ENCODE peak calls at places on chromosomes 3 and 15, in four cellular contexts. One of them, this sample, is unnamed.

GRCh38 chr15:92062505-92062904 is 209.0 kb downstream of the SLCO3A1 start:
- DNase-seq in left ventricle myocardium inferior: peak
- DNase-seq in PC-3: no peak
- DNase-seq in ovary: no peak
- DNase-seq in this sample: no peak

GRCh38 chr3:40677749-40678148 is 153.0 kb downstream of the ZNF621 start:
- DNase-seq in left ventricle myocardium inferior: no peak
- DNase-seq in ovary: no peak
- DNase-seq in PC-3: no peak
- DNase-seq in this sample: no peak

GRCh38 chr3:23086366-23086765 is 116.8 kb upstream of the UBE2E2 start:
- DNase-seq in PC-3: no peak
- DNase-seq in ovary: no peak
- DNase-seq in left ventricle myocardium inferior: no peak
- DNase-seq in this sample: no peak

GRCh38 chr3:54443572-54444161 is 321.3 kb downstream of the CACNA2D3 start:
- DNase-seq in left ventricle myocardium inferior: peak
- DNase-seq in ovary: no peak
- DNase-seq in PC-3: no peak
- DNase-seq in this sample: no peak

GRCh38 chr15:96087180-96087886 is 243.2 kb upstream of the NR2F2 start:
- DNase-seq in left ventricle myocardium inferior: no peak
- DNase-seq in ovary: no peak
- DNase-seq in PC-3: no peak
- DNase-seq in this sample: no peak

GRCh38 chr3:131973731-131974130 is 61.1 kb downstream of the CPNE4 start:
- DNase-seq in left ventricle myocardium inferior: no peak
- DNase-seq in ovary: no peak
- DNase-seq in PC-3: no peak
- DNase-seq in this sample: no peak

GRCh38 chr3:99087277-99087676 is 185.8 kb upstream of the DCBLD2 start:
- DNase-seq in PC-3: peak
- DNase-seq in ovary: no peak
- DNase-seq in left ventricle myocardium inferior: no peak
- DNase-seq in this sample: no peak

GRCh38 chr3:30408105-30408557 is 198.3 kb upstream of the TGFBR2 start:
- DNase-seq in PC-3: peak
- DNase-seq in left ventricle myocardium inferior: no peak
- DNase-seq in ovary: no peak
- DNase-seq in this sample: no peak

GRCh38 chr3:153210116-153210515 is 48.1 kb downstream of the RAP2B start:
- DNase-seq in ovary: no peak
- DNase-seq in left ventricle myocardium inferior: no peak
- DNase-seq in PC-3: no peak
- DNase-seq in this sample: no peak

GRCh38 chr3:150407818-150408231 is 273 bp upstream of the TSC22D2 start:
- DNase-seq in left ventricle myocardium inferior: peak
- DNase-seq in PC-3: peak
- DNase-seq in ovary: peak
- DNase-seq in this sample: peak

GRCh38 chr15:94322141-94322540 is 90.8 kb downstream of the MCTP2 start:
- DNase-seq in PC-3: no peak
- DNase-seq in left ventricle myocardium inferior: no peak
- DNase-seq in ovary: no peak
- DNase-seq in this sample: no peak

GRCh38 chr3:52754373-52754772 is 16.4 kb downstream of the NEK4 start:
- DNase-seq in ovary: no peak
- DNase-seq in PC-3: no peak
- DNase-seq in left ventricle myocardium inferior: no peak
- DNase-seq in this sample: no peak

GRCh38 chr3:180466401-180467005 is 135.5 kb upstream of the TTC14 start:
- DNase-seq in left ventricle myocardium inferior: no peak
- DNase-seq in ovary: no peak
- DNase-seq in PC-3: no peak
- DNase-seq in this sample: no peak

GRCh38 chr15:101210466-101210865 is 41.4 kb downstream of the CHSY1 start:
- DNase-seq in PC-3: no peak
- DNase-seq in left ventricle myocardium inferior: no peak
- DNase-seq in ovary: no peak
- DNase-seq in this sample: no peak

GRCh38 chr3:186259612-186260383 is 102.2 kb downstream of the DGKG start:
- DNase-seq in ovary: peak
- DNase-seq in PC-3: peak
- DNase-seq in left ventricle myocardium inferior: peak
- DNase-seq in this sample: peak

GRCh38 chr3:63343674-63344073 is 65.6 kb downstream of the SYNPR start:
- DNase-seq in ovary: peak
- DNase-seq in PC-3: peak
- DNase-seq in left ventricle myocardium inferior: peak
- DNase-seq in this sample: peak

GRCh38 chr15:32100286-32100685 is 70.0 kb downstream of the CHRNA7 start:
- DNase-seq in left ventricle myocardium inferior: no peak
- DNase-seq in PC-3: no peak
- DNase-seq in ovary: no peak
- DNase-seq in this sample: no peak

GRCh38 chr15:89329329-89330084 is 5.1 kb downstream of the POLG start:
- DNase-seq in PC-3: no peak
- DNase-seq in left ventricle myocardium inferior: no peak
- DNase-seq in ovary: no peak
- DNase-seq in this sample: no peak

DNA sequence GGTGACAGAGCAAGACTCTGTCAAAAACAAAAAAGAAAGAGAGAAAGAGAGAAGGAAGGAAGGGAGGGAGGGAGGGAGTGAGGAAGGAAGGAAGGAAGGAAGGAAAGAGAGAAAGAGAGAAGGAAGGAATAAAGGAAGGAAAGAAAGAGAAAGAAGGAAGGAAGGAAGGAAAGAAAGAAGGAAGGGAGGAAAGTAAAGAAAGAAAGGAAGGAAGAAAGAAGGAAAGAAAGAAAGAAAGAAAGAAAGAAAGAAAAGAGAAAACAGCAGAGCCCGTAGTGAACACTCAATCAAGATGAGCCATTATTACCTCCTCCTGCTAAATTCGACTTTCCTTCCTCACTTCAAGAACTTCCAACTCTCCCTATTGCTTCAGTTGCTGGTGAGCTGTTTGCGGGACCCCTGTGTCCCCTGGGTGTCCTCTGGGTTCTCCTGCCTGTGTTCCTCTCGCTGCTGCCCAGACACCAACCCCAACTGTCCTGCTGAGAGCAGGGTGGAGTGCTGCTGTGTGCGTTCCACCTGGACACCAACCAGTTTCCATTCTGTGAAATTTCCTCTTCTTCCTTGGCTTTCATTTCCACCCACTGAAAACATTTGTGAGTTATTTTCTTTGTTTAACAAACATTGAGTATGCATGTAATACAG is 266.4 kb downstream of the FAM43A start:
- DNase-seq in left ventricle myocardium inferior: no peak
- DNase-seq in ovary: no peak
- DNase-seq in PC-3: no peak
- DNase-seq in this sample: no peak
- H3K27ac ChIP-seq in left ventricle myocardium inferior: peak
- H3K27ac ChIP-seq in ovary: no peak
- H3K27ac ChIP-seq in PC-3: no peak
- H3K27ac ChIP-seq in this sample: no peak

DNA sequence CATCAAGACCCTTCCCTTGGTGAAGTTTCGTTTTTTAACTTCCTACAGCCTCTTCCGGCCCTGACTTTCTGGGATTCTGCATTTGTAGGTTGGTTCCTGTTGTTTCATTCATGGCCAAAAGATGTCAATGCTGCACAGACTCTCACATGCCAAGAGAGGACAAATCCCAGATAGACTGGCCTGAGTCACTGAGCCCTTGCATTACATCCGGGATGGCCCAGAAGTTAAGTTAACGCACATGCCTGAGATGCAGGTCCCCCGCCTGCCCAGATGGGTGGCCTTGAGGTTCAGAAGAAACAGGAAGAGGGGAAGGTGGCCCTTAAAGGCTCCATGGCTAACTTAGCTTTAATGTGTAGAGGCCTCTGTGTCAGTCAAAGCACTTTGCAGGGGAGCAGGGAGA is 51.6 kb upstream of the SRGAP3 start:
- DNase-seq in PC-3: no peak
- DNase-seq in left ventricle myocardium inferior: no peak
- DNase-seq in ovary: no peak
- DNase-seq in this sample: no peak
- H3K27ac ChIP-seq in PC-3: peak
- H3K27ac ChIP-seq in left ventricle myocardium inferior: no peak
- H3K27ac ChIP-seq in ovary: no peak
- H3K27ac ChIP-seq in this sample: no peak

DNA sequence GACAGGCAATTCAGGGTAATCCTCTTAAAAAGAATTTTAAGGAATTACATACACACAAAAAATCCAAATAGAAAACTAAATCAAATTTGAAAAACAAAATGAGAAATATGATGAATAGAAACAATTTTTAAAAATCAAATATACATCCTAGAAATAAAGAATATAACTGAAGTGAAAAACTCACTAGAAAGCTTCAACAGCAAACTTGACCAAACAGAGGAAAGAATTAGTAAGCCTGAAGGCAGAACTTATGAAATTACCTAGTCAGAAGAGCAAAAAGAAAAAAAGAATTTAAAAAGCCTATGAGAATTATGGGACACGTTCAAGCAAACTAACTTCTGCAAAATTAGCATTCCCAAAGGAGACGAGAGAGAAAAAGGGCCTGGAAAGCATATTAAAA is 206.1 kb downstream of the PCCB start:
- DNase-seq in ovary: no peak
- DNase-seq in left ventricle myocardium inferior: no peak
- DNase-seq in PC-3: no peak
- DNase-seq in this sample: no peak
- H3K27ac ChIP-seq in ovary: no peak
- H3K27ac ChIP-seq in left ventricle myocardium inferior: no peak
- H3K27ac ChIP-seq in PC-3: no peak
- H3K27ac ChIP-seq in this sample: no peak

GRCh38 chr3:58626841-58627579 is 39.6 kb downstream of the FAM3D start:
- DNase-seq in ovary: no peak
- DNase-seq in left ventricle myocardium inferior: no peak
- DNase-seq in PC-3: no peak
- DNase-seq in this sample: no peak
- H3K27ac ChIP-seq in ovary: no peak
- H3K27ac ChIP-seq in left ventricle myocardium inferior: peak
- H3K27ac ChIP-seq in PC-3: peak
- H3K27ac ChIP-seq in this sample: no peak

GRCh38 chr3:18402140-18402834 is 22.9 kb downstream of the SATB1 start:
- DNase-seq in ovary: no peak
- DNase-seq in left ventricle myocardium inferior: no peak
- DNase-seq in PC-3: no peak
- DNase-seq in this sample: no peak
- H3K27ac ChIP-seq in ovary: no peak
- H3K27ac ChIP-seq in left ventricle myocardium inferior: no peak
- H3K27ac ChIP-seq in PC-3: no peak
- H3K27ac ChIP-seq in this sample: no peak

GRCh38 chr3:69328103-69328755 is 57.7 kb downstream of the FRMD4B start:
- DNase-seq in ovary: no peak
- DNase-seq in left ventricle myocardium inferior: no peak
- DNase-seq in PC-3: no peak
- DNase-seq in this sample: no peak
- H3K27ac ChIP-seq in ovary: no peak
- H3K27ac ChIP-seq in left ventricle myocardium inferior: peak
- H3K27ac ChIP-seq in PC-3: no peak
- H3K27ac ChIP-seq in this sample: peak

GRCh38 chr3:46375214-46375613 is 4.5 kb downstream of the CCR5 start:
- DNase-seq in left ventricle myocardium inferior: no peak
- DNase-seq in PC-3: no peak
- DNase-seq in ovary: no peak
- DNase-seq in this sample: no peak
- H3K27ac ChIP-seq in left ventricle myocardium inferior: no peak
- H3K27ac ChIP-seq in PC-3: no peak
- H3K27ac ChIP-seq in ovary: no peak
- H3K27ac ChIP-seq in this sample: no peak

DNA sequence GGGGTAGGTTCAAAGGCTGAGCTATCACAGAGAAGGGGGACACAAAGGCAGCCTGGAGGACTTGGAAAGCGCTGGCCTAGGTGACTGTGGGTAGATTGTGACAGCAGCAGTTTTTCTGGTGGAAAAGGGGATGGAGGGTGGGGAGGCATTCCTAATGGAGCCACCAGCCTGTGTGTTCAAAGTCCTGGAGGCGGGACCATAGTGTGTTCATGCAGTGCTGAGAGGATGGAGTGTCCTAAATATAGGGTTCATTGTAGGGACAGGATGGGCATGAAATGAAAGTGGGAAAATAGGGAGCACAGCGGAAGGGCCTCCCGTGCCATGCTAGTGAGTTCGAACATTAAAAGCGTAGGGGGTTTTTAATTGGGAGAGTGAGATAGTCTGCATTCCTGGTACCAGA is 51.4 kb upstream of the POLR2M start:
- DNase-seq in PC-3: no peak
- DNase-seq in ovary: no peak
- DNase-seq in left ventricle myocardium inferior: no peak
- DNase-seq in this sample: no peak
- H3K27ac ChIP-seq in PC-3: no peak
- H3K27ac ChIP-seq in ovary: no peak
- H3K27ac ChIP-seq in left ventricle myocardium inferior: peak
- H3K27ac ChIP-seq in this sample: no peak

DNA sequence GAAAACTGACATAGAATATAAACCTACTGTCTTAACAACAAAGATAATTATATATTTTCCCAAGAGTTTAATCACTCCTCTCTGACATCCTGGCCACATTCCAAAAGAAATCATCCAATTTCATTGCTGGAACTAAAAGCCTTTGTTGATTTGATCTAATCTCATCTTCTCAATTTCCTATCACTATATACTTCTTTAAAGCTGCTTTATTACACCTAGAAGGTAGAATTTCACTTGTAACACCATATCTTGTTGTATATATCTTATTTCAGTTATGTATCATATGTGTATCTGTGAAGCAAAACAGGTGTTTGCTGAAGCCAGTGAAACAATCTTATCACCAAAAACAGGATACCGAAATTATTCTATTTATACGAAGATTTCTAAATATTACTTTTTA is 740.2 kb downstream of the ROBO1 start:
- DNase-seq in PC-3: no peak
- DNase-seq in left ventricle myocardium inferior: no peak
- DNase-seq in ovary: no peak
- DNase-seq in this sample: no peak
- H3K27ac ChIP-seq in PC-3: no peak
- H3K27ac ChIP-seq in left ventricle myocardium inferior: no peak
- H3K27ac ChIP-seq in ovary: no peak
- H3K27ac ChIP-seq in this sample: no peak